ENCODE peak calls at places on chromosome 19, in six cellular contexts. Z, N, H, W, T and M are unnamed samples.

GRCh38 chr19:10533656-10534386 is 9.9 kb upstream of the ATG4D start:
- DNase-seq in H (no peak), Z (no peak), W (peak; percentile 75), T (no peak), N (no peak), M (peak; percentile 86)

GRCh38 chr19:14375055-14375581 is 6.1 kb upstream of the ADGRE5 start:
- DNase-seq in Z (peak; percentile 70), T (no peak), H (no peak), N (peak; percentile 75), W (no peak), M (no peak)

GRCh38 chr19:44356383-44357111 is at the start of gene ZNF112:
- DNase-seq in H (peak; percentile 94), T (no peak), Z (peak; percentile 6), W (peak; percentile 85), N (no peak), M (peak; percentile 77)

GRCh38 chr19:45161715-45162463 is 1.1 kb upstream of the NKPD1 start:
- DNase-seq in Z (no peak), W (no peak), T (no peak), N (no peak), H (no peak), M (peak; percentile 41)

GRCh38 chr19:16048583-16048982 is 27.7 kb upstream of the TPM4 start:
- DNase-seq in Z (no peak), T (no peak), N (no peak), H (no peak), W (no peak), M (no peak)

GRCh38 chr19:33177417-33177976 is 16.6 kb upstream of the LRP3 start:
- DNase-seq in N (peak; percentile 76), T (peak; percentile 72), Z (peak; percentile 66), W (peak; percentile 30), H (no peak), M (peak; percentile 45)

GRCh38 chr19:4676955-4677731 is 7.0 kb upstream of the MYDGF start:
- DNase-seq in H (no peak), W (no peak), T (no peak), Z (peak; percentile 46), N (no peak), M (peak; percentile 68)

GRCh38 chr19:1259206-1259872 is 9.8 kb upstream of the CIRBP start:
- DNase-seq in H (peak; percentile 66), N (peak; percentile 61), T (peak; percentile 65), W (no peak), Z (peak; percentile 80), M (no peak)

GRCh38 chr19:12695997-12696365 is 450 bp downstream of the FBXW9 start:
- DNase-seq in W (no peak), T (no peak), H (no peak), Z (peak; percentile 33), N (no peak), M (no peak)

GRCh38 chr19:44789943-44790467 is 12.3 kb downstream of the CBLC start:
- DNase-seq in W (no peak), Z (no peak), N (no peak), H (no peak), T (no peak), M (no peak)